ENCODE peak calls at places on chromosomes 3 and 15, in seven cellular contexts. O is activated naive CD8-positive, alpha-beta T cell treated with anti-CD3 and anti-CD28 coated beads for 36 hours; H is choroid plexus epithelial cell; X is K562; Y is Caki2; F is GM20000; C is activated naive CD4-positive, alpha-beta T cell. R is an unnamed sample.

GRCh38 chr15:66065325-66065724 is 188.2 kb downstream of the MEGF11 start:
- DNase-seq in O (no peak), H (no peak), X (no peak), Y (no peak), F (no peak), C (no peak), R (no peak)

GRCh38 chr3:115251509-115251908 is 104.4 kb upstream of the ZBTB20 start:
- DNase-seq in O (no peak), H (peak), X (no peak), Y (no peak), F (no peak), C (no peak), R (no peak)

GRCh38 chr3:52102934-52103333 is 46.6 kb upstream of the DUSP7 start:
- DNase-seq in O (no peak), H (no peak), X (no peak), Y (no peak), F (no peak), C (no peak), R (no peak)

GRCh38 chr15:99703603-99704443 is 29.4 kb downstream of the LYSMD4 start:
- DNase-seq in O (no peak), H (peak), X (peak), Y (peak), F (peak), C (no peak), R (peak)

GRCh38 chr3:125958511-125959316 is 10.3 kb upstream of the ROPN1B start:
- DNase-seq in O (no peak), H (no peak), X (no peak), Y (no peak), F (no peak), C (no peak), R (no peak)

GRCh38 chr15:58486564-58486963 is 54.8 kb downstream of the LIPC start:
- DNase-seq in O (no peak), H (no peak), X (no peak), Y (no peak), F (no peak), C (no peak), R (no peak)

GRCh38 chr3:52044869-52045616 is 11.3 kb downstream of the DUSP7 start:
- DNase-seq in O (no peak), H (no peak), X (no peak), Y (no peak), F (no peak), C (no peak), R (no peak)

GRCh38 chr3:13217736-13218540 is 144.7 kb upstream of the IQSEC1 start:
- DNase-seq in O (no peak), H (peak), X (no peak), Y (peak), F (no peak), C (no peak), R (no peak)

GRCh38 chr3:100210777-100211145 is 50.0 kb upstream of the TBC1D23 start:
- DNase-seq in O (no peak), H (peak), X (no peak), Y (no peak), F (peak), C (no peak), R (no peak)